ENCODE peak calls at places on chromosomes 5 and 9, in six cellular contexts. One of them, this sample, is unnamed.

GRCh38 chr5:434443-435146 is 8.4 kb upstream of the EXOC3 start:
- DNase-seq in activated T-helper 1 cell treated with anti-CD3 and anti-CD28 coated beads, Interleukin-12 subunit alpha, Interleukin-12 subunit beta, Interleukin-2, Interleukin-4 antibody, amounts not matched to agents 30 ng/mL and 10 ng/mL and 1 ng/mL, durations not matched to agents 14 hours and 24 hours and 36 hours: no peak
- DNase-seq in HCT116: no peak
- DNase-seq in GM06990: no peak
- DNase-seq in type B pancreatic cell: peak; percentile 63
- DNase-seq in effector memory CD8-positive, alpha-beta T cell: no peak
- DNase-seq in this sample: no peak

GRCh38 chr5:131720714-131721113 is 76.1 kb downstream of the FNIP1 start:
- DNase-seq in activated T-helper 1 cell treated with anti-CD3 and anti-CD28 coated beads, Interleukin-12 subunit alpha, Interleukin-12 subunit beta, Interleukin-2, Interleukin-4 antibody, amounts not matched to agents 30 ng/mL and 10 ng/mL and 1 ng/mL, durations not matched to agents 14 hours and 24 hours and 36 hours: no peak
- DNase-seq in HCT116: no peak
- DNase-seq in GM06990: no peak
- DNase-seq in type B pancreatic cell: no peak
- DNase-seq in effector memory CD8-positive, alpha-beta T cell: no peak
- DNase-seq in this sample: no peak

GRCh38 chr5:146751054-146751453 is 127.5 kb downstream of the PPP2R2B start:
- DNase-seq in activated T-helper 1 cell treated with anti-CD3 and anti-CD28 coated beads, Interleukin-12 subunit alpha, Interleukin-12 subunit beta, Interleukin-2, Interleukin-4 antibody, amounts not matched to agents 30 ng/mL and 10 ng/mL and 1 ng/mL, durations not matched to agents 14 hours and 24 hours and 36 hours: no peak
- DNase-seq in HCT116: no peak
- DNase-seq in GM06990: no peak
- DNase-seq in type B pancreatic cell: no peak
- DNase-seq in effector memory CD8-positive, alpha-beta T cell: no peak
- DNase-seq in this sample: no peak

GRCh38 chr5:136174021-136174659 is 18.8 kb downstream of the SMIM32 start:
- DNase-seq in activated T-helper 1 cell treated with anti-CD3 and anti-CD28 coated beads, Interleukin-12 subunit alpha, Interleukin-12 subunit beta, Interleukin-2, Interleukin-4 antibody, amounts not matched to agents 30 ng/mL and 10 ng/mL and 1 ng/mL, durations not matched to agents 14 hours and 24 hours and 36 hours: no peak
- DNase-seq in HCT116: peak; percentile 15
- DNase-seq in GM06990: peak; percentile 13
- DNase-seq in type B pancreatic cell: no peak
- DNase-seq in effector memory CD8-positive, alpha-beta T cell: no peak
- DNase-seq in this sample: peak; percentile 71

GRCh38 chr5:39570418-39571027 is 145.7 kb upstream of the DAB2 start:
- DNase-seq in activated T-helper 1 cell treated with anti-CD3 and anti-CD28 coated beads, Interleukin-12 subunit alpha, Interleukin-12 subunit beta, Interleukin-2, Interleukin-4 antibody, amounts not matched to agents 30 ng/mL and 10 ng/mL and 1 ng/mL, durations not matched to agents 14 hours and 24 hours and 36 hours: no peak
- DNase-seq in HCT116: peak; percentile 31
- DNase-seq in GM06990: no peak
- DNase-seq in type B pancreatic cell: no peak
- DNase-seq in effector memory CD8-positive, alpha-beta T cell: no peak
- DNase-seq in this sample: peak; percentile 54

GRCh38 chr5:177508217-177508611 is 1.4 kb downstream of the DOK3 start:
- DNase-seq in activated T-helper 1 cell treated with anti-CD3 and anti-CD28 coated beads, Interleukin-12 subunit alpha, Interleukin-12 subunit beta, Interleukin-2, Interleukin-4 antibody, amounts not matched to agents 30 ng/mL and 10 ng/mL and 1 ng/mL, durations not matched to agents 14 hours and 24 hours and 36 hours: no peak
- DNase-seq in HCT116: no peak
- DNase-seq in GM06990: no peak
- DNase-seq in type B pancreatic cell: no peak
- DNase-seq in effector memory CD8-positive, alpha-beta T cell: no peak
- DNase-seq in this sample: no peak

GRCh38 chr9:128005938-128006337 is 25.1 kb upstream of the EEIG1 start:
- DNase-seq in activated T-helper 1 cell treated with anti-CD3 and anti-CD28 coated beads, Interleukin-12 subunit alpha, Interleukin-12 subunit beta, Interleukin-2, Interleukin-4 antibody, amounts not matched to agents 30 ng/mL and 10 ng/mL and 1 ng/mL, durations not matched to agents 14 hours and 24 hours and 36 hours: no peak
- DNase-seq in HCT116: no peak
- DNase-seq in GM06990: no peak
- DNase-seq in type B pancreatic cell: no peak
- DNase-seq in effector memory CD8-positive, alpha-beta T cell: no peak
- DNase-seq in this sample: peak; percentile 92

GRCh38 chr9:133773889-133774655 is 35.9 kb upstream of the SARDH start:
- DNase-seq in activated T-helper 1 cell treated with anti-CD3 and anti-CD28 coated beads, Interleukin-12 subunit alpha, Interleukin-12 subunit beta, Interleukin-2, Interleukin-4 antibody, amounts not matched to agents 30 ng/mL and 10 ng/mL and 1 ng/mL, durations not matched to agents 14 hours and 24 hours and 36 hours: no peak
- DNase-seq in HCT116: no peak
- DNase-seq in GM06990: no peak
- DNase-seq in type B pancreatic cell: no peak
- DNase-seq in effector memory CD8-positive, alpha-beta T cell: no peak
- DNase-seq in this sample: peak; percentile 85

GRCh38 chr9:124346347-124347163 is 68.7 kb downstream of the PSMB7 start:
- DNase-seq in activated T-helper 1 cell treated with anti-CD3 and anti-CD28 coated beads, Interleukin-12 subunit alpha, Interleukin-12 subunit beta, Interleukin-2, Interleukin-4 antibody, amounts not matched to agents 30 ng/mL and 10 ng/mL and 1 ng/mL, durations not matched to agents 14 hours and 24 hours and 36 hours: no peak
- DNase-seq in HCT116: no peak
- DNase-seq in GM06990: peak; percentile 25
- DNase-seq in type B pancreatic cell: no peak
- DNase-seq in effector memory CD8-positive, alpha-beta T cell: no peak
- DNase-seq in this sample: no peak

GRCh38 chr9:114806571-114806970 is 732 bp upstream of the TNFSF15 start:
- DNase-seq in activated T-helper 1 cell treated with anti-CD3 and anti-CD28 coated beads, Interleukin-12 subunit alpha, Interleukin-12 subunit beta, Interleukin-2, Interleukin-4 antibody, amounts not matched to agents 30 ng/mL and 10 ng/mL and 1 ng/mL, durations not matched to agents 14 hours and 24 hours and 36 hours: no peak
- DNase-seq in HCT116: no peak
- DNase-seq in GM06990: no peak
- DNase-seq in type B pancreatic cell: no peak
- DNase-seq in effector memory CD8-positive, alpha-beta T cell: no peak
- DNase-seq in this sample: no peak

GRCh38 chr5:159448-160172 is 31.7 kb upstream of the LRRC14B start:
- DNase-seq in activated T-helper 1 cell treated with anti-CD3 and anti-CD28 coated beads, Interleukin-12 subunit alpha, Interleukin-12 subunit beta, Interleukin-2, Interleukin-4 antibody, amounts not matched to agents 30 ng/mL and 10 ng/mL and 1 ng/mL, durations not matched to agents 14 hours and 24 hours and 36 hours: no peak
- DNase-seq in HCT116: no peak
- DNase-seq in GM06990: no peak
- DNase-seq in type B pancreatic cell: no peak
- DNase-seq in effector memory CD8-positive, alpha-beta T cell: no peak
- DNase-seq in this sample: peak; percentile 28

GRCh38 chr9:89999534-90000370 is 394.9 kb downstream of the GADD45G start:
- DNase-seq in activated T-helper 1 cell treated with anti-CD3 and anti-CD28 coated beads, Interleukin-12 subunit alpha, Interleukin-12 subunit beta, Interleukin-2, Interleukin-4 antibody, amounts not matched to agents 30 ng/mL and 10 ng/mL and 1 ng/mL, durations not matched to agents 14 hours and 24 hours and 36 hours: peak; percentile 68
- DNase-seq in HCT116: no peak
- DNase-seq in GM06990: peak; percentile 67
- DNase-seq in type B pancreatic cell: no peak
- DNase-seq in effector memory CD8-positive, alpha-beta T cell: peak; percentile 6
- DNase-seq in this sample: peak; percentile 88

GRCh38 chr9:34898846-34899245 is 59.2 kb upstream of the PHF24 start:
- DNase-seq in activated T-helper 1 cell treated with anti-CD3 and anti-CD28 coated beads, Interleukin-12 subunit alpha, Interleukin-12 subunit beta, Interleukin-2, Interleukin-4 antibody, amounts not matched to agents 30 ng/mL and 10 ng/mL and 1 ng/mL, durations not matched to agents 14 hours and 24 hours and 36 hours: no peak
- DNase-seq in HCT116: no peak
- DNase-seq in GM06990: no peak
- DNase-seq in type B pancreatic cell: no peak
- DNase-seq in effector memory CD8-positive, alpha-beta T cell: no peak
- DNase-seq in this sample: no peak

GRCh38 chr5:38471709-38472108 is 84.7 kb downstream of the LIFR start:
- DNase-seq in activated T-helper 1 cell treated with anti-CD3 and anti-CD28 coated beads, Interleukin-12 subunit alpha, Interleukin-12 subunit beta, Interleukin-2, Interleukin-4 antibody, amounts not matched to agents 30 ng/mL and 10 ng/mL and 1 ng/mL, durations not matched to agents 14 hours and 24 hours and 36 hours: no peak
- DNase-seq in HCT116: no peak
- DNase-seq in GM06990: no peak
- DNase-seq in type B pancreatic cell: no peak
- DNase-seq in effector memory CD8-positive, alpha-beta T cell: no peak
- DNase-seq in this sample: no peak

GRCh38 chr5:123505633-123506032 is 6.3 kb upstream of the CSNK1G3 start:
- DNase-seq in activated T-helper 1 cell treated with anti-CD3 and anti-CD28 coated beads, Interleukin-12 subunit alpha, Interleukin-12 subunit beta, Interleukin-2, Interleukin-4 antibody, amounts not matched to agents 30 ng/mL and 10 ng/mL and 1 ng/mL, durations not matched to agents 14 hours and 24 hours and 36 hours: no peak
- DNase-seq in HCT116: no peak
- DNase-seq in GM06990: no peak
- DNase-seq in type B pancreatic cell: no peak
- DNase-seq in effector memory CD8-positive, alpha-beta T cell: no peak
- DNase-seq in this sample: no peak

GRCh38 chr9:14251146-14252071 is 62.5 kb downstream of the NFIB start:
- DNase-seq in activated T-helper 1 cell treated with anti-CD3 and anti-CD28 coated beads, Interleukin-12 subunit alpha, Interleukin-12 subunit beta, Interleukin-2, Interleukin-4 antibody, amounts not matched to agents 30 ng/mL and 10 ng/mL and 1 ng/mL, durations not matched to agents 14 hours and 24 hours and 36 hours: no peak
- DNase-seq in HCT116: peak; percentile 7
- DNase-seq in GM06990: no peak
- DNase-seq in type B pancreatic cell: no peak
- DNase-seq in effector memory CD8-positive, alpha-beta T cell: no peak
- DNase-seq in this sample: peak; percentile 21

GRCh38 chr9:68727588-68728129 is 22.6 kb downstream of the PIP5K1B start:
- DNase-seq in activated T-helper 1 cell treated with anti-CD3 and anti-CD28 coated beads, Interleukin-12 subunit alpha, Interleukin-12 subunit beta, Interleukin-2, Interleukin-4 antibody, amounts not matched to agents 30 ng/mL and 10 ng/mL and 1 ng/mL, durations not matched to agents 14 hours and 24 hours and 36 hours: no peak
- DNase-seq in HCT116: no peak
- DNase-seq in GM06990: no peak
- DNase-seq in type B pancreatic cell: no peak
- DNase-seq in effector memory CD8-positive, alpha-beta T cell: no peak
- DNase-seq in this sample: no peak

GRCh38 chr9:76255781-76256455 is 138.3 kb downstream of the RFK start:
- DNase-seq in activated T-helper 1 cell treated with anti-CD3 and anti-CD28 coated beads, Interleukin-12 subunit alpha, Interleukin-12 subunit beta, Interleukin-2, Interleukin-4 antibody, amounts not matched to agents 30 ng/mL and 10 ng/mL and 1 ng/mL, durations not matched to agents 14 hours and 24 hours and 36 hours: no peak
- DNase-seq in HCT116: no peak
- DNase-seq in GM06990: no peak
- DNase-seq in type B pancreatic cell: no peak
- DNase-seq in effector memory CD8-positive, alpha-beta T cell: no peak
- DNase-seq in this sample: peak; percentile 73

GRCh38 chr9:109416135-109416706 is 81.9 kb downstream of the PTPN3 start:
- DNase-seq in activated T-helper 1 cell treated with anti-CD3 and anti-CD28 coated beads, Interleukin-12 subunit alpha, Interleukin-12 subunit beta, Interleukin-2, Interleukin-4 antibody, amounts not matched to agents 30 ng/mL and 10 ng/mL and 1 ng/mL, durations not matched to agents 14 hours and 24 hours and 36 hours: peak; percentile 52
- DNase-seq in HCT116: no peak
- DNase-seq in GM06990: peak; percentile 62
- DNase-seq in type B pancreatic cell: no peak
- DNase-seq in effector memory CD8-positive, alpha-beta T cell: no peak
- DNase-seq in this sample: no peak

GRCh38 chr9:131038256-131039128 is 29.5 kb downstream of the LAMC3 start:
- DNase-seq in activated T-helper 1 cell treated with anti-CD3 and anti-CD28 coated beads, Interleukin-12 subunit alpha, Interleukin-12 subunit beta, Interleukin-2, Interleukin-4 antibody, amounts not matched to agents 30 ng/mL and 10 ng/mL and 1 ng/mL, durations not matched to agents 14 hours and 24 hours and 36 hours: no peak
- DNase-seq in HCT116: no peak
- DNase-seq in GM06990: no peak
- DNase-seq in type B pancreatic cell: no peak
- DNase-seq in effector memory CD8-positive, alpha-beta T cell: no peak
- DNase-seq in this sample: no peak

GRCh38 chr9:121976751-121977150 is 116.4 kb downstream of the TTLL11 start:
- DNase-seq in activated T-helper 1 cell treated with anti-CD3 and anti-CD28 coated beads, Interleukin-12 subunit alpha, Interleukin-12 subunit beta, Interleukin-2, Interleukin-4 antibody, amounts not matched to agents 30 ng/mL and 10 ng/mL and 1 ng/mL, durations not matched to agents 14 hours and 24 hours and 36 hours: no peak
- DNase-seq in HCT116: no peak
- DNase-seq in GM06990: no peak
- DNase-seq in type B pancreatic cell: no peak
- DNase-seq in effector memory CD8-positive, alpha-beta T cell: no peak
- DNase-seq in this sample: peak; percentile 58

GRCh38 chr9:2336055-2336454 is 285.5 kb upstream of the VLDLR start:
- DNase-seq in activated T-helper 1 cell treated with anti-CD3 and anti-CD28 coated beads, Interleukin-12 subunit alpha, Interleukin-12 subunit beta, Interleukin-2, Interleukin-4 antibody, amounts not matched to agents 30 ng/mL and 10 ng/mL and 1 ng/mL, durations not matched to agents 14 hours and 24 hours and 36 hours: no peak
- DNase-seq in HCT116: no peak
- DNase-seq in GM06990: no peak
- DNase-seq in type B pancreatic cell: no peak
- DNase-seq in effector memory CD8-positive, alpha-beta T cell: no peak
- DNase-seq in this sample: no peak

GRCh38 chr5:135887881-135888614 is 7.6 kb downstream of the IL9 start:
- DNase-seq in activated T-helper 1 cell treated with anti-CD3 and anti-CD28 coated beads, Interleukin-12 subunit alpha, Interleukin-12 subunit beta, Interleukin-2, Interleukin-4 antibody, amounts not matched to agents 30 ng/mL and 10 ng/mL and 1 ng/mL, durations not matched to agents 14 hours and 24 hours and 36 hours: no peak
- DNase-seq in HCT116: no peak
- DNase-seq in GM06990: no peak
- DNase-seq in type B pancreatic cell: no peak
- DNase-seq in effector memory CD8-positive, alpha-beta T cell: no peak
- DNase-seq in this sample: peak; percentile 68

GRCh38 chr9:90659626-90660364 is 17.2 kb upstream of the DIRAS2 start:
- DNase-seq in activated T-helper 1 cell treated with anti-CD3 and anti-CD28 coated beads, Interleukin-12 subunit alpha, Interleukin-12 subunit beta, Interleukin-2, Interleukin-4 antibody, amounts not matched to agents 30 ng/mL and 10 ng/mL and 1 ng/mL, durations not matched to agents 14 hours and 24 hours and 36 hours: no peak
- DNase-seq in HCT116: no peak
- DNase-seq in GM06990: no peak
- DNase-seq in type B pancreatic cell: no peak
- DNase-seq in effector memory CD8-positive, alpha-beta T cell: no peak
- DNase-seq in this sample: peak; percentile 86

GRCh38 chr5:63570752-63571151 is 391.5 kb downstream of the HTR1A start:
- DNase-seq in activated T-helper 1 cell treated with anti-CD3 and anti-CD28 coated beads, Interleukin-12 subunit alpha, Interleukin-12 subunit beta, Interleukin-2, Interleukin-4 antibody, amounts not matched to agents 30 ng/mL and 10 ng/mL and 1 ng/mL, durations not matched to agents 14 hours and 24 hours and 36 hours: no peak
- DNase-seq in HCT116: no peak
- DNase-seq in GM06990: no peak
- DNase-seq in type B pancreatic cell: no peak
- DNase-seq in effector memory CD8-positive, alpha-beta T cell: no peak
- DNase-seq in this sample: no peak